ENCODE peak calls at places on chromosome 21, in nine cellular contexts. B is dermis microvascular lymphatic vessel endothelial cell; V is AG10803; L is heart right ventricle; K is activated naive CD4-positive, alpha-beta T cell treated with Interleukin-2 at 50 U/mL for 16 hours; Z is lower lobe of right lung; C is cardiac muscle cell; W is AG09319; S is sciatic nerve. E is an unnamed sample.

GRCh38 chr21:15309721-15310120 is 244.9 kb upstream of the NRIP1 start:
- DNase-seq in V (peak; percentile 16), Z (no peak), W (no peak), B (no peak), K (no peak), S (peak; percentile 75), C (peak; percentile 69), L (peak; percentile 50), E (no peak)

GRCh38 chr21:35150562-35151226 is 101.6 kb upstream of the RUNX1 start:
- DNase-seq in Z (no peak), L (no peak), V (peak; percentile 50), K (no peak), C (peak; percentile 63), S (no peak), W (no peak), B (no peak), E (no peak)

GRCh38 chr21:36783612-36784383 is 84.9 kb downstream of the SIM2 start:
- DNase-seq in Z (no peak), C (peak; percentile 9), K (no peak), W (no peak), S (peak; percentile 26), V (no peak), L (no peak), B (no peak), E (peak; percentile 57)

GRCh38 chr21:27206368-27206982 is 239.6 kb upstream of the ADAMTS5 start:
- DNase-seq in S (no peak), V (peak; percentile 78), C (no peak), L (no peak), B (no peak), Z (no peak), K (no peak), W (no peak), E (no peak)

GRCh38 chr21:36080386-36080785 is 10.6 kb downstream of the CBR1 start:
- DNase-seq in L (no peak), S (no peak), K (no peak), C (no peak), W (no peak), V (no peak), Z (no peak), B (no peak), E (no peak)

GRCh38 chr21:37380349-37381323 is 14.1 kb downstream of the DYRK1A start:
- DNase-seq in V (no peak), S (no peak), W (no peak), B (no peak), Z (no peak), K (no peak), L (no peak), C (no peak), E (no peak)

GRCh38 chr21:44875341-44875740 is 1.9 kb upstream of the PTTG1IP start:
- DNase-seq in K (no peak), V (peak; percentile 69), B (no peak), S (no peak), W (peak; percentile 25), Z (no peak), C (peak; percentile 63), L (no peak), E (no peak)

GRCh38 chr21:32886339-32886738 is 114.8 kb upstream of the PAXBP1 start:
- DNase-seq in V (no peak), Z (no peak), C (no peak), B (no peak), S (no peak), L (no peak), K (peak; percentile 34), W (no peak), E (no peak)

GRCh38 chr21:29235714-29236197 is 63.0 kb upstream of the BACH1 start:
- DNase-seq in W (no peak), S (no peak), C (no peak), L (no peak), B (no peak), V (no peak), K (no peak), Z (no peak), E (no peak)

GRCh38 chr21:33259995-33260394 is 6.2 kb upstream of the IL10RB start:
- DNase-seq in B (no peak), C (no peak), W (no peak), K (no peak), S (peak; percentile 69), Z (no peak), L (no peak), V (no peak), E (no peak)

GRCh38 chr21:21730524-21730923 is 732.3 kb downstream of the NCAM2 start:
- DNase-seq in W (no peak), Z (no peak), V (peak; percentile 47), L (no peak), K (no peak), C (peak; percentile 78), B (no peak), S (no peak), E (no peak)

GRCh38 chr21:35963920-35964451 is 96.3 kb downstream of the SETD4 start:
- DNase-seq in K (no peak), Z (no peak), L (no peak), C (peak; percentile 7), B (no peak), V (peak; percentile 72), S (no peak), W (no peak), E (no peak)

GRCh38 chr21:17146426-17146825 is 366.4 kb upstream of the CXADR start:
- DNase-seq in K (no peak), B (peak; percentile 23), V (no peak), L (no peak), W (no peak), Z (no peak), C (no peak), S (no peak), E (no peak)

GRCh38 chr21:17295997-17296396 is 216.8 kb upstream of the CXADR start:
- DNase-seq in Z (no peak), B (no peak), K (no peak), C (no peak), S (no peak), W (no peak), V (no peak), L (no peak), E (no peak)

GRCh38 chr21:41147096-41147978 is 20.6 kb upstream of the BACE2 start:
- DNase-seq in B (no peak), W (no peak), S (no peak), V (no peak), L (no peak), C (no peak), Z (no peak), K (no peak), E (no peak)

GRCh38 chr21:17250651-17251294 is 262.1 kb upstream of the CXADR start:
- DNase-seq in V (no peak), W (no peak), B (no peak), C (no peak), S (no peak), K (no peak), L (no peak), Z (no peak), E (no peak)

GRCh38 chr21:41090981-41091380 is 77.0 kb upstream of the BACE2 start:
- DNase-seq in S (no peak), B (no peak), C (peak; percentile 3), W (no peak), V (no peak), Z (peak; percentile 38), K (no peak), L (no peak), E (no peak)

GRCh38 chr21:42142141-42142540 is 71.0 kb downstream of the UMODL1 start:
- DNase-seq in B (no peak), V (no peak), C (no peak), W (no peak), L (no peak), K (no peak), Z (peak; percentile 22), S (no peak), E (no peak)

GRCh38 chr21:38505654-38506523 is 7.6 kb upstream of the ERG start:
- DNase-seq in L (no peak), C (peak; percentile 85), Z (no peak), S (no peak), V (peak; percentile 74), B (peak; percentile 71), K (no peak), W (peak; percentile 34), E (peak; percentile 38)

GRCh38 chr21:43286196-43286595 is 117.4 kb downstream of the CRYAA start:
- DNase-seq in L (no peak), K (no peak), B (no peak), W (no peak), C (no peak), V (no peak), Z (no peak), S (no peak), E (no peak)

E was measured in AG04449.